ENCODE peak calls at places on chromosomes 7 and 10, in eight cellular contexts. One of them, this sample, is unnamed. For H3K4me1, the result is how much of the 10 kb centered on the place peaks cover.

GRCh38 chr7:90455163-90456030 is 14.0 kb upstream of the PTTG1IP2 start:
- DNase-seq in kidney: no peak
- DNase-seq in heart right ventricle: no peak
- DNase-seq in CD8-positive, alpha-beta T cell: no peak
- DNase-seq in heart left ventricle: no peak
- DNase-seq in spleen: no peak
- DNase-seq in fibroblast of lung: peak
- DNase-seq in A549: peak
- DNase-seq in this sample: peak

GRCh38 chr10:96420610-96421009 is 61.8 kb upstream of the OPALIN start:
- DNase-seq in kidney: no peak
- DNase-seq in heart right ventricle: no peak
- DNase-seq in CD8-positive, alpha-beta T cell: no peak
- DNase-seq in heart left ventricle: no peak
- DNase-seq in spleen: no peak
- DNase-seq in fibroblast of lung: no peak
- DNase-seq in A549: no peak
- DNase-seq in this sample: no peak

GRCh38 chr10:50625663-50626062 is 1.9 kb upstream of the SGMS1 start:
- DNase-seq in kidney: no peak
- DNase-seq in heart right ventricle: no peak
- DNase-seq in CD8-positive, alpha-beta T cell: no peak
- DNase-seq in heart left ventricle: no peak
- DNase-seq in spleen: no peak
- DNase-seq in fibroblast of lung: peak
- DNase-seq in A549: peak
- DNase-seq in this sample: no peak

GRCh38 chr10:79070091-79070610 is 1.4 kb downstream of the ZMIZ1 start:
- DNase-seq in kidney: peak
- DNase-seq in heart right ventricle: peak
- DNase-seq in CD8-positive, alpha-beta T cell: no peak
- DNase-seq in heart left ventricle: peak
- DNase-seq in spleen: peak
- DNase-seq in fibroblast of lung: peak
- DNase-seq in A549: no peak
- DNase-seq in this sample: no peak

GRCh38 chr10:90199098-90199497 is 497.7 kb downstream of the KIF20B start:
- DNase-seq in kidney: no peak
- DNase-seq in heart right ventricle: no peak
- DNase-seq in CD8-positive, alpha-beta T cell: no peak
- DNase-seq in heart left ventricle: no peak
- DNase-seq in spleen: no peak
- DNase-seq in fibroblast of lung: no peak
- DNase-seq in A549: no peak
- DNase-seq in this sample: no peak

GRCh38 chr10:114653926-114654325 is 4.1 kb downstream of the ABLIM1 start:
- DNase-seq in kidney: no peak
- DNase-seq in heart right ventricle: peak
- DNase-seq in CD8-positive, alpha-beta T cell: no peak
- DNase-seq in heart left ventricle: peak
- DNase-seq in spleen: no peak
- DNase-seq in fibroblast of lung: no peak
- DNase-seq in A549: no peak
- DNase-seq in this sample: no peak

GRCh38 chr10:35394411-35394851 is 58.1 kb downstream of the CCNY start:
- DNase-seq in kidney: no peak
- DNase-seq in heart right ventricle: no peak
- DNase-seq in CD8-positive, alpha-beta T cell: no peak
- DNase-seq in heart left ventricle: no peak
- DNase-seq in spleen: no peak
- DNase-seq in fibroblast of lung: no peak
- DNase-seq in A549: no peak
- DNase-seq in this sample: no peak

GRCh38 chr7:122803323-122803722 is 82.9 kb downstream of the CADPS2 start:
- DNase-seq in kidney: no peak
- DNase-seq in heart right ventricle: no peak
- DNase-seq in CD8-positive, alpha-beta T cell: no peak
- DNase-seq in heart left ventricle: no peak
- DNase-seq in spleen: no peak
- DNase-seq in fibroblast of lung: peak
- DNase-seq in A549: no peak
- DNase-seq in this sample: no peak

GRCh38 chr10:89857399-89857798 is 156.0 kb downstream of the KIF20B start:
- DNase-seq in kidney: no peak
- DNase-seq in heart right ventricle: no peak
- DNase-seq in CD8-positive, alpha-beta T cell: no peak
- DNase-seq in heart left ventricle: no peak
- DNase-seq in spleen: no peak
- DNase-seq in fibroblast of lung: peak
- DNase-seq in A549: no peak
- DNase-seq in this sample: no peak

GRCh38 chr7:69367785-69368184 is 230.5 kb upstream of the AUTS2 start:
- DNase-seq in kidney: no peak
- DNase-seq in heart right ventricle: no peak
- DNase-seq in CD8-positive, alpha-beta T cell: no peak
- DNase-seq in heart left ventricle: no peak
- DNase-seq in spleen: no peak
- DNase-seq in fibroblast of lung: no peak
- DNase-seq in A549: peak
- DNase-seq in this sample: no peak

GRCh38 chr10:124650263-124650662 is 93.9 kb downstream of the FAM53B start:
- DNase-seq in kidney: peak
- DNase-seq in heart right ventricle: peak
- DNase-seq in CD8-positive, alpha-beta T cell: no peak
- DNase-seq in heart left ventricle: no peak
- DNase-seq in spleen: peak
- DNase-seq in fibroblast of lung: no peak
- DNase-seq in A549: no peak
- DNase-seq in this sample: no peak

GRCh38 chr10:3071405-3072198 is 4.3 kb downstream of the PFKP start:
- DNase-seq in kidney: no peak
- DNase-seq in heart right ventricle: no peak
- DNase-seq in CD8-positive, alpha-beta T cell: no peak
- DNase-seq in heart left ventricle: no peak
- DNase-seq in spleen: no peak
- DNase-seq in fibroblast of lung: peak
- DNase-seq in A549: peak
- DNase-seq in this sample: no peak

GRCh38 chr10:121485443-121486139 is 112.7 kb downstream of the FGFR2 start:
- DNase-seq in kidney: no peak
- DNase-seq in heart right ventricle: no peak
- DNase-seq in CD8-positive, alpha-beta T cell: no peak
- DNase-seq in heart left ventricle: no peak
- DNase-seq in spleen: no peak
- DNase-seq in fibroblast of lung: no peak
- DNase-seq in A549: no peak
- DNase-seq in this sample: no peak

GRCh38 chr7:33813331-33813730 is 92.0 kb upstream of the BMPER start:
- DNase-seq in kidney: no peak
- DNase-seq in heart right ventricle: no peak
- DNase-seq in CD8-positive, alpha-beta T cell: no peak
- DNase-seq in heart left ventricle: no peak
- DNase-seq in spleen: no peak
- DNase-seq in fibroblast of lung: no peak
- DNase-seq in A549: no peak
- DNase-seq in this sample: no peak

GRCh38 chr7:85294176-85294575 is 107.3 kb upstream of the SEMA3D start:
- DNase-seq in kidney: no peak
- DNase-seq in heart right ventricle: no peak
- DNase-seq in CD8-positive, alpha-beta T cell: no peak
- DNase-seq in heart left ventricle: no peak
- DNase-seq in spleen: no peak
- DNase-seq in fibroblast of lung: no peak
- DNase-seq in A549: no peak
- DNase-seq in this sample: no peak

GRCh38 chr10:19862811-19863515 is 46.7 kb downstream of the PLXDC2 start:
- DNase-seq in kidney: no peak
- DNase-seq in heart right ventricle: no peak
- DNase-seq in CD8-positive, alpha-beta T cell: no peak
- DNase-seq in heart left ventricle: no peak
- DNase-seq in spleen: no peak
- DNase-seq in fibroblast of lung: no peak
- DNase-seq in A549: no peak
- DNase-seq in this sample: no peak
- H3K27ac ChIP-seq in kidney: no peak
- H3K27ac ChIP-seq in heart right ventricle: no peak
- H3K27ac ChIP-seq in CD8-positive, alpha-beta T cell: no peak
- H3K27ac ChIP-seq in heart left ventricle: no peak
- H3K27ac ChIP-seq in spleen: no peak
- H3K27ac ChIP-seq in fibroblast of lung: no peak
- H3K27ac ChIP-seq in A549: no peak
- H3K27ac ChIP-seq in this sample: no peak

DNA sequence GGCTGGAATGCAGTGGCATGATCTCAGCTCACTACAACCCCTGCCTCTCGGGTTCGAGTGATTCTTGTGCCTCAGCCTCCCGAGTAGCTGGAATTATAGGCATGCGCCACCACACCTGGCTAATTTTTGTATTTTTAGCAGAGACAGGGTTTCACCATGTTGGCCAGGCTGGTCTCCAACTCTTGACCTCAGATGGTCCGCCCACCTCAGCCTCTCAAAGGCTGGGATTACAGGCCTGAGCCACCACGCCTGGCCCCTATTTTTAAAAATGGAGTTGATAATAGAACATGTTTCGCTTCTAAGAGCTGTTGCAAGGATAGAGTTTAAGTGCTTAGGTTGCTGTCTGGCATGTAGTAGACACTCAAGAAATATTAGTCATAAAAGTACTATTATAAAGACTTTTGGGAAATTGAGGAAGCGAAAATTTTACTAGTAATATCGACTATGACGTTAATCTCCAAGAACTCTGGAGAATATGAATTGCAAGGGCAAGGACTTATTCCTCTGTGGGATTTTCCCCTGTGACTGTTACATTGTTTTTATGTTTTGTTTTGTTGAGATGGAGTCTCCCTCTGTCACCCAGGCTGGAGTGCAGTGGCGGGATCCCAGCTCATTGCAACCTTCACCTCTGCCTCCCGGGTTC is 7.9 kb downstream of the GTF2I start:
- DNase-seq in kidney: peak
- DNase-seq in heart right ventricle: no peak
- DNase-seq in CD8-positive, alpha-beta T cell: no peak
- DNase-seq in heart left ventricle: no peak
- DNase-seq in spleen: peak
- DNase-seq in fibroblast of lung: no peak
- DNase-seq in A549: no peak
- DNase-seq in this sample: no peak
- H3K4me3 ChIP-seq in kidney: no peak
- H3K4me3 ChIP-seq in heart right ventricle: no peak
- H3K4me3 ChIP-seq in CD8-positive, alpha-beta T cell: no peak
- H3K4me3 ChIP-seq in heart left ventricle: no peak
- H3K4me3 ChIP-seq in spleen: no peak
- H3K4me3 ChIP-seq in fibroblast of lung: no peak
- H3K4me3 ChIP-seq in A549: no peak
- H3K4me3 ChIP-seq in this sample: no peak

DNA sequence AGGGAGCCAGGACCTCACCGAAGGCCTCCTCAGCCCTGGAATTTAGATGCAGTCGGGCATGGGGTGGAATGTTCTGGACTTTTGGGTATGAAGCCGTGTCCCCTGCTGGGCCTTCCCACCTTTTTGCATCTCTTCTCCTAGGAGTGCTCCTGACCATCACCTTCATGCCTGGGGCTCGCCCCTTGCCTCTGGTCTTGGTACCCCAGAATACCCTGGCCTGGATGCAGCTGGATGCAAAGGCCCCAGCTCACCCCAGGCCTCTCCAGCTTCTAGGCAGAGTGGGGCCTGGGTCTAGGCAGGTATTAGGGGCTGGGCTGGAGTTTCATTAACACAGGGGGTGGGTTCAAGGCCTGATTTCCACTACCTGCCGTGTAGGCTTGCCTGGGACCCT is 9.9 kb downstream of the AQP1 start:
- DNase-seq in kidney: peak
- DNase-seq in heart right ventricle: no peak
- DNase-seq in CD8-positive, alpha-beta T cell: no peak
- DNase-seq in heart left ventricle: peak
- DNase-seq in spleen: peak
- DNase-seq in fibroblast of lung: no peak
- DNase-seq in A549: no peak
- DNase-seq in this sample: no peak
- H3K4me1 ChIP-seq in kidney: under half
- H3K4me1 ChIP-seq in heart right ventricle: under half
- H3K4me1 ChIP-seq in CD8-positive, alpha-beta T cell: under half
- H3K4me1 ChIP-seq in heart left ventricle: under half
- H3K4me1 ChIP-seq in spleen: under half
- H3K4me1 ChIP-seq in fibroblast of lung: under half
- H3K4me1 ChIP-seq in A549: under half
- H3K4me1 ChIP-seq in this sample: under half

DNA sequence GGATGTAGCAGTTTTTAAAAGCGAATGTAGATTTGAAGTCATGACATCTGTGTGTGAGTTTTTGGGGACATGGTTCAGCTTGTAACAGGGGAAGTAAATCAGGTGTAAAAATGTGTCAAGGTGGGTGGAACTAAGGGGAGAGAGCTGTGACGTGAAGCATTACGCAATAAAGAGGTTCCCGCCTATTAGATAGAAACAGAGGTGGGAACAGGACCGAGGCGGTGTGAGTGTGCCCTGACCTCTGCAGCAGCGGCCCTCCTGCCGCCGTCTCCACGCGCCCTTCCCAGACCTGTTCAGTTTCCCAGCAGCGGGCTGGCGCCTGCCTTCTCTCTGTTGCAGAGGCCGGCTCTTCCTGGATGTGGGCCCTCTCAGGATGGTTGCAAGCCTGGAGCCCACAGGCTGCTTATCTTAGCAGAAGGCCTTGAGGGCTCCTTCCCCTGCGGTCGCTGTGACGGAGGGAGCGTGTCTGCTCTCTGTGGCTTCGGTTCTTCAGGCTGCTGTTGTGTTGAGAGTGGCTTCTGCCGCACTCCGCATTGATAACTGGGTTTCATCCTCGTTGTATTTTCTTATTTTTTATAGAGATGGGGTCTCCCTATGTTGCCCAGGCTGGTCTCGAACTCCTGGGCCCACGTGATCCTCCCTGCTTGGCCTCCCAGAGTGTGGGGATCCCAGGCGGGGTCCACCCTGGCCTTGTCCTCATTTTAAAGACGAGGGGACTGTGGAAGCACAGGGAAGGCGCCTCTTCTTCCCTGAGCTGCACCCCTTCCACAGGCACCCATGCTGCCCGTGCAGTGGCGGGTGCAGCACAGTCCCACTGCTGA is 65.0 kb downstream of the DNAJB6 start:
- DNase-seq in kidney: peak
- DNase-seq in heart right ventricle: no peak
- DNase-seq in CD8-positive, alpha-beta T cell: no peak
- DNase-seq in heart left ventricle: no peak
- DNase-seq in spleen: peak
- DNase-seq in fibroblast of lung: no peak
- DNase-seq in A549: no peak
- DNase-seq in this sample: no peak
- H3K27ac ChIP-seq in kidney: no peak
- H3K27ac ChIP-seq in heart right ventricle: no peak
- H3K27ac ChIP-seq in CD8-positive, alpha-beta T cell: no peak
- H3K27ac ChIP-seq in heart left ventricle: no peak
- H3K27ac ChIP-seq in spleen: no peak
- H3K27ac ChIP-seq in fibroblast of lung: no peak
- H3K27ac ChIP-seq in A549: no peak
- H3K27ac ChIP-seq in this sample: no peak

GRCh38 chr7:5406957-5407930 is 16.4 kb downstream of the TNRC18 start:
- DNase-seq in kidney: no peak
- DNase-seq in heart right ventricle: no peak
- DNase-seq in CD8-positive, alpha-beta T cell: no peak
- DNase-seq in heart left ventricle: no peak
- DNase-seq in spleen: no peak
- DNase-seq in fibroblast of lung: no peak
- DNase-seq in A549: no peak
- DNase-seq in this sample: peak
- H3K4me3 ChIP-seq in kidney: no peak
- H3K4me3 ChIP-seq in heart right ventricle: no peak
- H3K4me3 ChIP-seq in CD8-positive, alpha-beta T cell: no peak
- H3K4me3 ChIP-seq in heart left ventricle: no peak
- H3K4me3 ChIP-seq in spleen: no peak
- H3K4me3 ChIP-seq in fibroblast of lung: no peak
- H3K4me3 ChIP-seq in A549: no peak
- H3K4me3 ChIP-seq in this sample: no peak

This sample was measured in iPS DF 6.9.